ENCODE peak calls at places on chromosomes 4 and X, in eight cellular contexts. P, H, J, Z, T, Q, I and B are unnamed samples.

GRCh38 chrX:153672531-153673397 is 849 bp downstream of the PNCK start:
- DNase-seq in P (no peak), H (no peak), J (no peak), Z (no peak), T (no peak), Q (no peak), I (no peak), B (no peak)

GRCh38 chr4:111400736-111401135 is 744.5 kb upstream of the FAM241A start:
- DNase-seq in P (no peak), H (peak; percentile 81), J (no peak), Z (no peak), T (peak; percentile 65), Q (no peak), I (no peak), B (no peak)

GRCh38 chrX:155148724-155149537 is 67.3 kb upstream of the VBP1 start:
- DNase-seq in P (no peak), H (peak; percentile 18), J (peak; percentile 22), Z (peak; percentile 19), T (peak; percentile 33), Q (peak; percentile 49), I (peak; percentile 54), B (peak; percentile 59)

GRCh38 chr4:74632634-74633033 is 161.7 kb downstream of the BTC start:
- DNase-seq in P (no peak), H (peak; percentile 72), J (peak; percentile 96), Z (no peak), T (peak; percentile 55), Q (peak; percentile 84), I (peak; percentile 34), B (peak; percentile 31)

GRCh38 chr4:101967697-101968346 is 177.3 kb downstream of the BANK1 start:
- DNase-seq in P (no peak), H (no peak), J (no peak), Z (no peak), T (peak; percentile 64), Q (no peak), I (no peak), B (no peak)

GRCh38 chr4:83996254-83996653 is 460.3 kb downstream of the GPAT3 start:
- DNase-seq in P (no peak), H (no peak), J (no peak), Z (no peak), T (no peak), Q (no peak), I (no peak), B (no peak)

GRCh38 chrX:44035576-44035975 is 62.4 kb upstream of the NDP start:
- DNase-seq in P (no peak), H (no peak), J (no peak), Z (no peak), T (no peak), Q (no peak), I (no peak), B (no peak)

GRCh38 chrX:153411255-153411987 is at the start of gene ZFP92:
- DNase-seq in P (peak; percentile 54), H (no peak), J (no peak), Z (peak; percentile 16), T (peak; percentile 25), Q (no peak), I (peak; percentile 57), B (peak; percentile 42)

GRCh38 chr4:185730387-185730786 is 81.6 kb downstream of the SORBS2 start:
- DNase-seq in P (peak; percentile 55), H (no peak), J (peak; percentile 74), Z (no peak), T (no peak), Q (no peak), I (no peak), B (no peak)